ENCODE peak calls at places on chromosomes 1 and 21, in eight cellular contexts. V is Caki2; T is psoas muscle; E is AML-193; N is HS-5; K is heart left ventricle; P is activated CD4-positive, alpha-beta T cell treated with anti-CD3 and anti-CD28 coated beads, Interleukin-2, amount 10 ng/mL, durations not matched to agents 7 days and 5 days; H is LoVo. R is an unnamed sample.

GRCh38 chr1:145961109-145961424 is 3.2 kb upstream of the LIX1L start:
- DNase-seq in V (no peak), T (peak; percentile 37), E (no peak), N (no peak), K (no peak), P (no peak), H (no peak), R (no peak)

GRCh38 chr1:93625582-93626327 is 55.9 kb downstream of the BCAR3 start:
- DNase-seq in V (no peak), T (no peak), E (no peak), N (peak; percentile 87), K (no peak), P (no peak), H (no peak), R (no peak)

GRCh38 chr1:166679369-166679768 is 159.9 kb upstream of the POGK start:
- DNase-seq in V (no peak), T (no peak), E (no peak), N (no peak), K (no peak), P (no peak), H (no peak), R (no peak)

GRCh38 chr1:8671313-8671917 is 146.0 kb downstream of the RERE start:
- DNase-seq in V (peak; percentile 42), T (no peak), E (peak; percentile 48), N (no peak), K (no peak), P (peak; percentile 48), H (no peak), R (no peak)

GRCh38 chr1:32413507-32414185 is 19.4 kb upstream of the BSDC1 start:
- DNase-seq in V (no peak), T (no peak), E (peak; percentile 71), N (no peak), K (no peak), P (peak; percentile 86), H (no peak), R (peak; percentile 66)

GRCh38 chr21:44329086-44329889 is 9.9 kb downstream of the CFAP410 start:
- DNase-seq in V (peak; percentile 69), T (no peak), E (no peak), N (no peak), K (no peak), P (no peak), H (no peak), R (no peak)

GRCh38 chr1:1208713-1209433 is 2.5 kb upstream of the TNFRSF18 start:
- DNase-seq in V (no peak), T (peak; percentile 16), E (peak; percentile 45), N (no peak), K (peak; percentile 53), P (no peak), H (no peak), R (no peak)

GRCh38 chr1:24141311-24141997 is 1.5 kb downstream of the IL22RA1 start:
- DNase-seq in V (no peak), T (no peak), E (no peak), N (no peak), K (no peak), P (no peak), H (no peak), R (no peak)

GRCh38 chr1:7587108-7587507 is 184.0 kb upstream of the VAMP3 start:
- DNase-seq in V (no peak), T (no peak), E (no peak), N (no peak), K (no peak), P (no peak), H (no peak), R (no peak)

GRCh38 chr1:63274371-63274770 is 48.0 kb upstream of the FOXD3 start:
- DNase-seq in V (no peak), T (no peak), E (no peak), N (no peak), K (no peak), P (no peak), H (no peak), R (no peak)

GRCh38 chr1:9792156-9793042 is 31.4 kb downstream of the CLSTN1 start:
- DNase-seq in V (peak; percentile 64), T (no peak), E (no peak), N (no peak), K (no peak), P (no peak), H (no peak), R (no peak)

GRCh38 chr1:218430802-218431201 is 85.7 kb downstream of the TGFB2 start:
- DNase-seq in V (no peak), T (no peak), E (no peak), N (no peak), K (no peak), P (no peak), H (no peak), R (no peak)

GRCh38 chr21:30240661-30241060 is 24.8 kb upstream of the CLDN8 start:
- DNase-seq in V (no peak), T (no peak), E (no peak), N (no peak), K (no peak), P (no peak), H (no peak), R (no peak)

GRCh38 chr1:117142200-117142599 is 20.7 kb upstream of the TRIM45 start:
- DNase-seq in V (peak; percentile 23), T (no peak), E (no peak), N (peak; percentile 77), K (no peak), P (no peak), H (no peak), R (no peak)

GRCh38 chr1:12527564-12527963 is 90.4 kb downstream of the DHRS3 start:
- DNase-seq in V (no peak), T (no peak), E (no peak), N (no peak), K (no peak), P (no peak), H (no peak), R (no peak)

GRCh38 chr1:222547944-222548671 is at the start of gene HHIPL2:
- DNase-seq in V (peak; percentile 54), T (no peak), E (no peak), N (no peak), K (no peak), P (no peak), H (no peak), R (no peak)

GRCh38 chr1:167784876-167785550 is 63.2 kb downstream of the MPZL1 start:
- DNase-seq in V (no peak), T (no peak), E (no peak), N (no peak), K (no peak), P (no peak), H (no peak), R (no peak)

GRCh38 chr1:173295995-173296394 is 88.9 kb upstream of the TNFSF4 start:
- DNase-seq in V (no peak), T (no peak), E (peak; percentile 18), N (no peak), K (no peak), P (no peak), H (no peak), R (no peak)

GRCh38 chr1:220786337-220787068 is at the start of gene MTARC1:
- DNase-seq in V (peak; percentile 77), T (peak; percentile 72), E (no peak), N (no peak), K (peak; percentile 88), P (no peak), H (peak; percentile 71), R (peak; percentile 78)

GRCh38 chr1:188365874-188366273 is 1537.1 kb downstream of the PLA2G4A start:
- DNase-seq in V (no peak), T (no peak), E (no peak), N (no peak), K (no peak), P (no peak), H (no peak), R (no peak)

GRCh38 chr1:14894811-14895524 is 258.6 kb upstream of the TMEM51 start:
- DNase-seq in V (no peak), T (no peak), E (no peak), N (no peak), K (no peak), P (no peak), H (no peak), R (peak; percentile 48)

GRCh38 chr1:52268372-52268771 is 97.6 kb downstream of the CC2D1B start:
- DNase-seq in V (no peak), T (no peak), E (no peak), N (no peak), K (no peak), P (no peak), H (no peak), R (no peak)

GRCh38 chr1:81582467-81582986 is 218.2 kb upstream of the ADGRL2 start:
- DNase-seq in V (peak; percentile 51), T (no peak), E (no peak), N (no peak), K (no peak), P (no peak), H (no peak), R (no peak)

GRCh38 chr1:244730153-244730933 is 77.4 kb downstream of the DESI2 start:
- DNase-seq in V (peak; percentile 32), T (peak; percentile 43), E (no peak), N (no peak), K (peak; percentile 65), P (peak; percentile 44), H (peak; percentile 30), R (peak; percentile 40)

GRCh38 chr1:155080250-155081228 is 1.9 kb downstream of the EFNA3 start:
- DNase-seq in V (no peak), T (no peak), E (no peak), N (no peak), K (peak; percentile 61), P (peak; percentile 34), H (no peak), R (no peak)

GRCh38 chr1:1203561-1204424 is 2.6 kb downstream of the TNFRSF18 start:
- DNase-seq in V (no peak), T (peak; percentile 10), E (no peak), N (no peak), K (peak; percentile 61), P (no peak), H (no peak), R (no peak)

GRCh38 chr1:248243204-248243603 is 12.0 kb downstream of the OR2M4 start:
- DNase-seq in V (peak; percentile 31), T (no peak), E (peak; percentile 72), N (no peak), K (no peak), P (peak; percentile 51), H (peak; percentile 61), R (peak; percentile 40)

GRCh38 chr1:208668991-208669390 is 424.8 kb upstream of the PLXNA2 start:
- DNase-seq in V (no peak), T (no peak), E (no peak), N (no peak), K (no peak), P (no peak), H (no peak), R (no peak)

GRCh38 chr1:5724847-5725246 is 267.4 kb downstream of the NPHP4 start:
- DNase-seq in V (no peak), T (no peak), E (no peak), N (no peak), K (peak; percentile 30), P (no peak), H (no peak), R (peak; percentile 16)

GRCh38 chr1:40820911-40821693 is 37.5 kb downstream of the KCNQ4 start:
- DNase-seq in V (no peak), T (no peak), E (no peak), N (no peak), K (no peak), P (no peak), H (no peak), R (peak; percentile 59)

GRCh38 chr1:222583079-222583478 is 6.7 kb downstream of the TAF1A start:
- DNase-seq in V (no peak), T (no peak), E (peak; percentile 70), N (no peak), K (no peak), P (no peak), H (no peak), R (no peak)

R was measured in dorsolateral prefrontal cortex.